ENCODE peak calls at places on chromosomes 12 and 14, in six cellular contexts. I is CD4-positive, alpha-beta T cell; B is amniotic epithelial cell; S is tibial nerve; R is NCI-H1092; D is MM.1S. O is an unnamed sample.

GRCh38 chr14:34257505-34257904 is 204.5 kb downstream of the SPTSSA start:
- DNase-seq in I (no peak), B (no peak), S (no peak), R (no peak), D (no peak), O (no peak)

GRCh38 chr12:18430425-18431048 is 169.2 kb downstream of the PIK3C2G start:
- DNase-seq in I (no peak), B (peak; percentile 47), S (peak; percentile 21), R (no peak), D (peak; percentile 45), O (no peak)

GRCh38 chr14:31286456-31287293 is 79.1 kb upstream of the HECTD1 start:
- DNase-seq in I (no peak), B (no peak), S (no peak), R (no peak), D (no peak), O (no peak)

GRCh38 chr12:82756303-82756702 is 69.6 kb downstream of the TMTC2 start:
- DNase-seq in I (no peak), B (no peak), S (no peak), R (no peak), D (no peak), O (no peak)

GRCh38 chr14:76717508-76717907 is 43.8 kb upstream of the VASH1 start:
- DNase-seq in I (no peak), B (no peak), S (no peak), R (no peak), D (no peak), O (no peak)

GRCh38 chr14:89304972-89305703 is 111.9 kb downstream of the FOXN3 start:
- DNase-seq in I (no peak), B (peak; percentile 57), S (no peak), R (no peak), D (peak; percentile 63), O (no peak)

GRCh38 chr14:92037989-92038388 is 1.9 kb downstream of the TRIP11 start:
- DNase-seq in I (no peak), B (peak; percentile 2), S (no peak), R (no peak), D (no peak), O (no peak)

GRCh38 chr12:60269611-60270269 is 673.9 kb downstream of the SLC16A7 start:
- DNase-seq in I (no peak), B (no peak), S (no peak), R (no peak), D (no peak), O (no peak)

GRCh38 chr12:103075848-103076247 is 118.4 kb downstream of the ASCL1 start:
- DNase-seq in I (no peak), B (no peak), S (no peak), R (no peak), D (no peak), O (no peak)

O was measured in NCI-H1105.